ENCODE peak calls at places on chromosomes 3 and 15, in eight cellular contexts. R, P, X, L, I, C, E and U are unnamed samples.

GRCh38 chr3:14545251-14545635 is 5.1 kb upstream of the GRIP2 start:
- DNase-seq in R (no peak), P (no peak), X (no peak), L (no peak), I (no peak), C (no peak), E (no peak), U (no peak)

GRCh38 chr15:75733761-75734651 is 21.4 kb upstream of the CSPG4 start:
- DNase-seq in R (no peak), P (no peak), X (no peak), L (no peak), I (no peak), C (no peak), E (no peak), U (no peak)

GRCh38 chr3:143384076-143384475 is 264.5 kb downstream of the CHST2 start:
- DNase-seq in R (no peak), P (no peak), X (no peak), L (no peak), I (no peak), C (no peak), E (no peak), U (no peak)

GRCh38 chr3:43892535-43892934 is 201.8 kb downstream of the ABHD5 start:
- DNase-seq in R (no peak), P (no peak), X (no peak), L (no peak), I (peak), C (peak), E (no peak), U (no peak)

GRCh38 chr3:171542976-171543375 is 82.8 kb upstream of the TNIK start:
- DNase-seq in R (no peak), P (no peak), X (no peak), L (no peak), I (no peak), C (peak), E (no peak), U (no peak)

GRCh38 chr3:112017081-112017480 is 17.5 kb upstream of the TMPRSS7 start:
- DNase-seq in R (no peak), P (no peak), X (no peak), L (no peak), I (no peak), C (no peak), E (no peak), U (no peak)

GRCh38 chr15:68114356-68114755 is 60.2 kb downstream of the PIAS1 start:
- DNase-seq in R (peak), P (no peak), X (no peak), L (no peak), I (no peak), C (peak), E (no peak), U (no peak)

GRCh38 chr15:75827691-75828090 is 15.6 kb upstream of the UBE2Q2 start:
- DNase-seq in R (no peak), P (no peak), X (no peak), L (no peak), I (no peak), C (no peak), E (no peak), U (no peak)

GRCh38 chr15:48856947-48857346 is 21.0 kb upstream of the EID1 start:
- DNase-seq in R (peak), P (no peak), X (no peak), L (no peak), I (no peak), C (no peak), E (no peak), U (peak)

GRCh38 chr3:55868347-55868746 is 381.2 kb upstream of the WNT5A start:
- DNase-seq in R (no peak), P (no peak), X (no peak), L (no peak), I (no peak), C (no peak), E (no peak), U (no peak)

GRCh38 chr15:69848551-69849231 is 249.0 kb downstream of the TLE3 start:
- DNase-seq in R (peak), P (no peak), X (no peak), L (no peak), I (no peak), C (no peak), E (no peak), U (no peak)

GRCh38 chr15:38683382-38684242 is 119.0 kb upstream of the RASGRP1 start:
- DNase-seq in R (peak), P (peak), X (no peak), L (peak), I (peak), C (peak), E (peak), U (peak)

GRCh38 chr3:61078016-61078415 is 173.2 kb downstream of the FHIT start:
- DNase-seq in R (peak), P (no peak), X (no peak), L (no peak), I (no peak), C (no peak), E (no peak), U (no peak)

GRCh38 chr3:101690972-101691371 is 4.5 kb upstream of the RPL24 start:
- DNase-seq in R (no peak), P (no peak), X (no peak), L (no peak), I (no peak), C (no peak), E (no peak), U (no peak)

GRCh38 chr15:58622877-58623276 is 126.6 kb downstream of the ADAM10 start:
- DNase-seq in R (no peak), P (no peak), X (no peak), L (no peak), I (no peak), C (no peak), E (no peak), U (no peak)